ENCODE peak calls at places on chromosomes 16 and 17, in six cellular contexts. M, W, V, Q, I and B are unnamed samples.

GRCh38 chr17:39740357-39741111 is 2.8 kb downstream of the GRB7 start:
- DNase-seq in M (no peak), W (peak; percentile 60), V (peak; percentile 26), Q (peak; percentile 72), I (no peak), B (no peak)

GRCh38 chr17:60528828-60529227 is 2.8 kb upstream of the APPBP2 start:
- DNase-seq in M (no peak), W (no peak), V (no peak), Q (no peak), I (no peak), B (no peak)

GRCh38 chr16:63337264-63337663 is 1301.0 kb upstream of the CDH8 start:
- DNase-seq in M (no peak), W (no peak), V (no peak), Q (no peak), I (no peak), B (peak; percentile 22)

GRCh38 chr17:17824780-17825614 is 11.8 kb downstream of the SREBF1 start:
- DNase-seq in M (no peak), W (no peak), V (no peak), Q (peak; percentile 6), I (peak; percentile 61), B (no peak)

GRCh38 chr16:27174798-27175197 is 28.5 kb upstream of the KDM8 start:
- DNase-seq in M (no peak), W (peak; percentile 52), V (no peak), Q (no peak), I (peak; percentile 41), B (no peak)

GRCh38 chr16:1941924-1942809 is 832 bp downstream of the MSRB1 start:
- DNase-seq in M (no peak), W (no peak), V (no peak), Q (peak; percentile 18), I (no peak), B (peak; percentile 30)

GRCh38 chr16:86083382-86084002 is 184.5 kb downstream of the IRF8 start:
- DNase-seq in M (no peak), W (no peak), V (no peak), Q (no peak), I (no peak), B (no peak)

GRCh38 chr17:39709319-39709997 is 9.6 kb downstream of the ERBB2 start:
- DNase-seq in M (no peak), W (no peak), V (no peak), Q (no peak), I (no peak), B (no peak)

GRCh38 chr17:3965123-3965800 is 1.0 kb upstream of the ATP2A3 start:
- DNase-seq in M (peak; percentile 45), W (peak; percentile 92), V (peak; percentile 28), Q (peak; percentile 83), I (peak; percentile 66), B (peak; percentile 34)

GRCh38 chr16:28140788-28141618 is 70.8 kb downstream of the XPO6 start:
- DNase-seq in M (peak; percentile 12), W (no peak), V (no peak), Q (no peak), I (no peak), B (no peak)

GRCh38 chr17:6894206-6894528 is 62.6 kb upstream of the TEKT1 start:
- DNase-seq in M (no peak), W (no peak), V (no peak), Q (no peak), I (peak; percentile 40), B (peak; percentile 5)

GRCh38 chr16:27636453-27637200 is 86.7 kb downstream of the KATNIP start:
- DNase-seq in M (no peak), W (no peak), V (no peak), Q (no peak), I (no peak), B (no peak)

GRCh38 chr17:28059675-28060074 is 17.2 kb downstream of the NLK start:
- DNase-seq in M (no peak), W (no peak), V (no peak), Q (no peak), I (no peak), B (no peak)

GRCh38 chr16:89700100-89700648 is 1.3 kb downstream of the SPATA2L start:
- DNase-seq in M (peak; percentile 95), W (peak; percentile 93), V (peak; percentile 97), Q (peak; percentile 99), I (peak; percentile 98), B (peak; percentile 99)

GRCh38 chr16:70749006-70749678 is 51.8 kb downstream of the VAC14 start:
- DNase-seq in M (no peak), W (no peak), V (peak; percentile 41), Q (no peak), I (no peak), B (no peak)

GRCh38 chr17:42399948-42400843 is 12.0 kb upstream of the STAT3 start:
- DNase-seq in M (no peak), W (no peak), V (no peak), Q (no peak), I (no peak), B (no peak)

GRCh38 chr17:81221842-81222619 is 734 bp downstream of the CEP131 start:
- DNase-seq in M (no peak), W (no peak), V (no peak), Q (peak; percentile 40), I (peak; percentile 40), B (peak; percentile 17)

GRCh38 chr16:84266451-84266850 is 26.6 kb upstream of the KCNG4 start:
- DNase-seq in M (no peak), W (peak; percentile 74), V (no peak), Q (peak; percentile 34), I (peak; percentile 44), B (peak; percentile 37)

GRCh38 chr17:8885968-8886674 is 18.6 kb upstream of the PIK3R6 start:
- DNase-seq in M (no peak), W (no peak), V (no peak), Q (no peak), I (no peak), B (no peak)

GRCh38 chr16:10165643-10166042 is 16.6 kb downstream of the GRIN2A start:
- DNase-seq in M (no peak), W (no peak), V (no peak), Q (no peak), I (no peak), B (no peak)

GRCh38 chr17:10767237-10767636 is 36.7 kb downstream of the TMEM238L start:
- DNase-seq in M (no peak), W (no peak), V (no peak), Q (no peak), I (no peak), B (no peak)

GRCh38 chr17:18980682-18981384 is 23.7 kb downstream of the FAM83G start:
- DNase-seq in M (no peak), W (no peak), V (no peak), Q (no peak), I (peak; percentile 42), B (no peak)

GRCh38 chr17:57971572-57971971 is 16.4 kb upstream of the CUEDC1 start:
- DNase-seq in M (no peak), W (no peak), V (no peak), Q (no peak), I (no peak), B (no peak)

GRCh38 chr17:39867891-39868553 is at the start of gene ZPBP2:
- DNase-seq in M (peak; percentile 15), W (no peak), V (no peak), Q (no peak), I (no peak), B (no peak)

GRCh38 chr17:83127431-83128160 is 48.2 kb downstream of the METRNL start:
- DNase-seq in M (no peak), W (no peak), V (no peak), Q (no peak), I (no peak), B (no peak)

GRCh38 chr17:18916816-18917496 is 35.0 kb upstream of the SLC5A10 start:
- DNase-seq in M (no peak), W (no peak), V (no peak), Q (no peak), I (peak; percentile 31), B (peak; percentile 12)

GRCh38 chr17:81711814-81712467 is at the start of gene SLC25A10:
- DNase-seq in M (peak; percentile 69), W (peak; percentile 89), V (peak; percentile 83), Q (peak; percentile 90), I (peak; percentile 97), B (peak; percentile 92)

GRCh38 chr16:85436207-85436606 is 176.9 kb upstream of the GSE1 start:
- DNase-seq in M (no peak), W (no peak), V (no peak), Q (no peak), I (peak; percentile 60), B (no peak)

GRCh38 chr16:4285167-4285566 is 12.3 kb upstream of the TFAP4 start:
- DNase-seq in M (no peak), W (no peak), V (no peak), Q (peak; percentile 68), I (no peak), B (no peak)

GRCh38 chr17:50272711-50273653 is 1.3 kb upstream of the TMEM92 start:
- DNase-seq in M (peak; percentile 13), W (peak; percentile 73), V (peak; percentile 29), Q (peak; percentile 55), I (peak; percentile 90), B (peak; percentile 82)

GRCh38 chr17:78958556-78959191 is 21.0 kb downstream of the LGALS3BP start:
- DNase-seq in M (no peak), W (peak; percentile 71), V (no peak), Q (no peak), I (no peak), B (no peak)

GRCh38 chr16:55853114-55853513 is 20.2 kb upstream of the CES1 start:
- DNase-seq in M (no peak), W (no peak), V (no peak), Q (no peak), I (peak; percentile 32), B (peak; percentile 2)

GRCh38 chr17:80087346-80088265 is 13.8 kb upstream of the GAA start:
- DNase-seq in M (no peak), W (no peak), V (no peak), Q (no peak), I (no peak), B (no peak)

GRCh38 chr17:1535737-1536136 is 19.3 kb upstream of the INPP5K start:
- DNase-seq in M (no peak), W (no peak), V (no peak), Q (no peak), I (no peak), B (no peak)

GRCh38 chr17:28748852-28749515 is 5.2 kb downstream of the TRAF4 start:
- DNase-seq in M (no peak), W (no peak), V (no peak), Q (peak; percentile 22), I (no peak), B (no peak)

GRCh38 chr16:50696575-50697420 is 3.4 kb downstream of the NOD2 start:
- DNase-seq in M (no peak), W (peak; percentile 20), V (no peak), Q (no peak), I (peak; percentile 31), B (no peak)

GRCh38 chr16:50311134-50311528 is 44.8 kb downstream of the ADCY7 start:
- DNase-seq in M (no peak), W (no peak), V (no peak), Q (no peak), I (peak; percentile 5), B (no peak)

GRCh38 chr17:74840989-74841666 is 18.6 kb downstream of the GRIN2C start:
- DNase-seq in M (no peak), W (no peak), V (no peak), Q (no peak), I (peak; percentile 86), B (peak; percentile 24)

GRCh38 chr16:52068447-52069074 is 478.4 kb downstream of the TOX3 start:
- DNase-seq in M (no peak), W (no peak), V (peak; percentile 36), Q (peak; percentile 87), I (peak; percentile 5), B (peak; percentile 37)

GRCh38 chr17:31492880-31493655 is 101.6 kb downstream of the RAB11FIP4 start:
- DNase-seq in M (peak; percentile 74), W (no peak), V (no peak), Q (no peak), I (no peak), B (no peak)